ENCODE peak calls at places on chromosomes 7 and 10, in six cellular contexts. One of them, this sample, is unnamed.
A peak's percentile ranks its signal among the peaks of the same experiment; 100 is the strongest.

GRCh38 chr7:116210345-116211005 is at the start of gene TES:
- DNase-seq in stomach: peak; percentile 87
- DNase-seq in transverse colon: peak; percentile 87
- DNase-seq in tibial nerve: no peak
- DNase-seq in upper lobe of left lung: peak; percentile 96
- DNase-seq in SK-N-SH: peak; percentile 97
- DNase-seq in this sample: peak; percentile 81

GRCh38 chr10:119023553-119023868 is 6.0 kb upstream of the NANOS1 start:
- DNase-seq in stomach: no peak
- DNase-seq in tibial nerve: no peak
- DNase-seq in transverse colon: no peak
- DNase-seq in SK-N-SH: no peak
- DNase-seq in upper lobe of left lung: no peak
- DNase-seq in this sample: no peak

GRCh38 chr10:49751636-49752510 is 10.2 kb downstream of the OGDHL start:
- DNase-seq in tibial nerve: no peak
- DNase-seq in SK-N-SH: no peak
- DNase-seq in upper lobe of left lung: no peak
- DNase-seq in stomach: peak; percentile 18
- DNase-seq in transverse colon: no peak
- DNase-seq in this sample: no peak

GRCh38 chr10:74099836-74100235 is 50.8 kb downstream of the AP3M1 start:
- DNase-seq in tibial nerve: no peak
- DNase-seq in upper lobe of left lung: no peak
- DNase-seq in stomach: no peak
- DNase-seq in SK-N-SH: no peak
- DNase-seq in transverse colon: no peak
- DNase-seq in this sample: no peak

GRCh38 chr10:10758306-10758705 is 259.4 kb upstream of the CELF2 start:
- DNase-seq in tibial nerve: no peak
- DNase-seq in transverse colon: no peak
- DNase-seq in stomach: no peak
- DNase-seq in SK-N-SH: no peak
- DNase-seq in upper lobe of left lung: no peak
- DNase-seq in this sample: no peak

GRCh38 chr10:90920986-90921643 is at the start of gene ANKRD1:
- DNase-seq in tibial nerve: no peak
- DNase-seq in transverse colon: no peak
- DNase-seq in SK-N-SH: no peak
- DNase-seq in stomach: no peak
- DNase-seq in upper lobe of left lung: no peak
- DNase-seq in this sample: no peak

GRCh38 chr10:3828404-3829192 is 43.6 kb upstream of the KLF6 start:
- DNase-seq in SK-N-SH: no peak
- DNase-seq in transverse colon: no peak
- DNase-seq in upper lobe of left lung: no peak
- DNase-seq in stomach: no peak
- DNase-seq in tibial nerve: no peak
- DNase-seq in this sample: peak; percentile 72

GRCh38 chr7:1925973-1926907 is 256.2 kb downstream of the ELFN1 start:
- DNase-seq in transverse colon: no peak
- DNase-seq in stomach: no peak
- DNase-seq in tibial nerve: no peak
- DNase-seq in upper lobe of left lung: no peak
- DNase-seq in SK-N-SH: no peak
- DNase-seq in this sample: no peak

GRCh38 chr10:30718877-30719268 is 89.3 kb upstream of the LYZL2 start:
- DNase-seq in stomach: no peak
- DNase-seq in transverse colon: no peak
- DNase-seq in SK-N-SH: no peak
- DNase-seq in upper lobe of left lung: no peak
- DNase-seq in tibial nerve: no peak
- DNase-seq in this sample: no peak

GRCh38 chr7:132508724-132509348 is 67.4 kb downstream of the PLXNA4 start:
- DNase-seq in transverse colon: no peak
- DNase-seq in tibial nerve: no peak
- DNase-seq in upper lobe of left lung: no peak
- DNase-seq in SK-N-SH: peak; percentile 68
- DNase-seq in stomach: no peak
- DNase-seq in this sample: no peak

GRCh38 chr7:28069788-28070187 is 110.8 kb downstream of the JAZF1 start:
- DNase-seq in tibial nerve: peak; percentile 42
- DNase-seq in stomach: no peak
- DNase-seq in SK-N-SH: no peak
- DNase-seq in transverse colon: peak; percentile 26
- DNase-seq in upper lobe of left lung: no peak
- DNase-seq in this sample: peak; percentile 92

GRCh38 chr7:47195641-47196040 is 386.3 kb downstream of the TNS3 start:
- DNase-seq in tibial nerve: no peak
- DNase-seq in upper lobe of left lung: peak; percentile 25
- DNase-seq in SK-N-SH: peak; percentile 34
- DNase-seq in stomach: no peak
- DNase-seq in transverse colon: no peak
- DNase-seq in this sample: no peak

GRCh38 chr7:111224354-111225231 is 133.7 kb downstream of the LRRN3 start:
- DNase-seq in upper lobe of left lung: no peak
- DNase-seq in SK-N-SH: no peak
- DNase-seq in stomach: no peak
- DNase-seq in tibial nerve: no peak
- DNase-seq in transverse colon: no peak
- DNase-seq in this sample: no peak

GRCh38 chr7:111229181-111229740 is 138.3 kb downstream of the LRRN3 start:
- DNase-seq in stomach: no peak
- DNase-seq in upper lobe of left lung: no peak
- DNase-seq in tibial nerve: no peak
- DNase-seq in SK-N-SH: no peak
- DNase-seq in transverse colon: no peak
- DNase-seq in this sample: no peak

GRCh38 chr7:111226800-111227199 is 135.9 kb downstream of the LRRN3 start:
- DNase-seq in tibial nerve: no peak
- DNase-seq in transverse colon: no peak
- DNase-seq in SK-N-SH: no peak
- DNase-seq in upper lobe of left lung: no peak
- DNase-seq in stomach: no peak
- DNase-seq in this sample: no peak

GRCh38 chr7:111223802-111224253 is 132.9 kb downstream of the LRRN3 start:
- DNase-seq in stomach: no peak
- DNase-seq in upper lobe of left lung: no peak
- DNase-seq in SK-N-SH: no peak
- DNase-seq in tibial nerve: no peak
- DNase-seq in transverse colon: no peak
- DNase-seq in this sample: no peak
- TF ChIP-seq EP300 in stomach: no peak
- TF ChIP-seq EP300 in upper lobe of left lung: no peak
- TF ChIP-seq EP300 in SK-N-SH: no peak
- TF ChIP-seq EP300 in tibial nerve: no peak
- TF ChIP-seq EP300 in transverse colon: no peak
- TF ChIP-seq EP300 in this sample: no peak

GRCh38 chr7:110065112-110065511 is 1025.8 kb upstream of the LRRN3 start:
- DNase-seq in tibial nerve: no peak
- DNase-seq in SK-N-SH: no peak
- DNase-seq in stomach: no peak
- DNase-seq in transverse colon: no peak
- DNase-seq in upper lobe of left lung: no peak
- DNase-seq in this sample: no peak
- TF ChIP-seq EP300 in tibial nerve: no peak
- TF ChIP-seq EP300 in SK-N-SH: no peak
- TF ChIP-seq EP300 in stomach: no peak
- TF ChIP-seq EP300 in transverse colon: no peak
- TF ChIP-seq EP300 in upper lobe of left lung: no peak
- TF ChIP-seq EP300 in this sample: no peak

GRCh38 chr7:100510437-100511239 is 26.9 kb downstream of the NYAP1 start:
- DNase-seq in tibial nerve: no peak
- DNase-seq in SK-N-SH: no peak
- DNase-seq in stomach: no peak
- DNase-seq in upper lobe of left lung: no peak
- DNase-seq in transverse colon: no peak
- DNase-seq in this sample: no peak

GRCh38 chr7:100503350-100503735 is 19.6 kb downstream of the NYAP1 start:
- DNase-seq in stomach: no peak
- DNase-seq in SK-N-SH: no peak
- DNase-seq in tibial nerve: no peak
- DNase-seq in transverse colon: no peak
- DNase-seq in upper lobe of left lung: no peak
- DNase-seq in this sample: no peak

GRCh38 chr7:100504887-100505611 is 21.3 kb downstream of the NYAP1 start:
- DNase-seq in upper lobe of left lung: no peak
- DNase-seq in transverse colon: no peak
- DNase-seq in tibial nerve: no peak
- DNase-seq in SK-N-SH: no peak
- DNase-seq in stomach: no peak
- DNase-seq in this sample: no peak

GRCh38 chr7:100509213-100509612 is 25.5 kb downstream of the NYAP1 start:
- DNase-seq in transverse colon: no peak
- DNase-seq in SK-N-SH: no peak
- DNase-seq in upper lobe of left lung: no peak
- DNase-seq in tibial nerve: no peak
- DNase-seq in stomach: no peak
- DNase-seq in this sample: peak; percentile 77

GRCh38 chr7:100506356-100506930 is 22.7 kb downstream of the NYAP1 start:
- DNase-seq in transverse colon: no peak
- DNase-seq in tibial nerve: no peak
- DNase-seq in upper lobe of left lung: no peak
- DNase-seq in stomach: no peak
- DNase-seq in SK-N-SH: peak; percentile 41
- DNase-seq in this sample: no peak
- TF ChIP-seq EP300 in transverse colon: no peak
- TF ChIP-seq EP300 in tibial nerve: no peak
- TF ChIP-seq EP300 in upper lobe of left lung: no peak
- TF ChIP-seq EP300 in stomach: no peak
- TF ChIP-seq EP300 in SK-N-SH: no peak
- TF ChIP-seq EP300 in this sample: no peak

DNA sequence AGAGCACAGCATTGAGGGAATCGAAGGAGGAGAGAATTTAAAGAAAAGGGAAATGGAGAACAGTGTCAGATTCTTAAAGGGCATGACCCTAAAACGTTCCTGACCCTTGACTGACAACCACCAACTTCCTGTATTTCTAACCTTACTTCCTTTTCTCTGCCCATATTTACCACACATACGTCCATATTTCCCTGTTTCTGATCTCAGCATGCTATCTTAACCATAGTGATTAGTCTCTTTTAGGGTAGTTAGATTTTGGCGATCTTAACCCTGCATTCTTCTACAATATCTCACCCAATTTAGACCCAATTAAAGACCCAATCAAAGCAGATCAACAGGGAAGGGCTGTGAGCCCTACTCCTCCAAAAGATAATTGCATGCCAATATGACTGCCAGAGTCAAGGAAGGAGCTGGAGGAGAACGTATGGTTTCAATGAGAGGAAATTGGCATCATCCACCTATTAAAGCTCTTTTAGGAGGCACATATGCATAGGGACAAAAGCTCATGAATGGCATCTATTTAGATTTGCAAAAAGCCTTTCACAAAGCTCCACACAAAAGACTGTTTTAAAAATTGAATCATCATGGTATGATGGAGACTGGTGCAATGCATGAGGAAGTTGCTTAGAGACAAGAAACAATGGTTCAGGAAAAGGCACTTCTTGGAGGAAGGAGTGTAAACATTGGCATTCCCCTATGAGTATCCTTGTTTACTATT is 49.0 kb upstream of the ARHGAP12 start:
- DNase-seq in stomach: no peak
- DNase-seq in tibial nerve: no peak
- DNase-seq in SK-N-SH: no peak
- DNase-seq in transverse colon: no peak
- DNase-seq in upper lobe of left lung: no peak
- DNase-seq in this sample: no peak
- TF ChIP-seq EP300 in stomach: no peak
- TF ChIP-seq EP300 in tibial nerve: no peak
- TF ChIP-seq EP300 in SK-N-SH: no peak
- TF ChIP-seq EP300 in transverse colon: no peak
- TF ChIP-seq EP300 in upper lobe of left lung: no peak
- TF ChIP-seq EP300 in this sample: no peak

GRCh38 chr10:104711167-104711765 is 70.2 kb downstream of the SORCS3 start:
- DNase-seq in upper lobe of left lung: no peak
- DNase-seq in SK-N-SH: no peak
- DNase-seq in transverse colon: no peak
- DNase-seq in stomach: no peak
- DNase-seq in tibial nerve: no peak
- DNase-seq in this sample: no peak

GRCh38 chr10:104706886-104707285 is 65.8 kb downstream of the SORCS3 start:
- DNase-seq in stomach: no peak
- DNase-seq in upper lobe of left lung: no peak
- DNase-seq in transverse colon: no peak
- DNase-seq in SK-N-SH: no peak
- DNase-seq in tibial nerve: no peak
- DNase-seq in this sample: no peak

DNA sequence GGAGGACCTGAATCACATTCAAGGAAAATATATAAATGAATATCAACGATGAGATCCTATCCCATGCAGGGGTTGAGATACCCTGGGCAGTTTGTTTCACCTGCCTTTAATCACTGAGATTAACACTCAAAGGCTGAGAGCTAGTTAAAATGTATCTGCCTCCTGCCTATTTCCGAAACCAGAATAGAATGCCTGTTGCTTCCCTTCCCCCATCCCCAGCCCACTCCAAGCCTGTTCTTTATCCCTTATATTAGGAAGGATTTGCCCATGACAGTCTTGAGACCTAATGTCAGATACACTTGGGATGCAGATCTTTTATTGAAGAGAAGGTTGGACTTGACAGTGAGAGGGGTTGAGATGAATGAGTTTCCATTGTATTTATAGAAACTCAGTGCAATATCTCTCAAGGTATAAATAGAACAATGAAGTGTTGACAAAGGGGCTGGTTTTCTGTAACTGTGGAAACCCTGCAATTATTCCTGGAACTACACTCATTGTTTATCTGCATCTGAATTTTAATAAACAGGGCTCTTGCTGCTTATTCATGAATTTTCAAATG is 66.6 kb downstream of the SORCS3 start:
- DNase-seq in SK-N-SH: no peak
- DNase-seq in transverse colon: no peak
- DNase-seq in stomach: no peak
- DNase-seq in tibial nerve: no peak
- DNase-seq in upper lobe of left lung: no peak
- DNase-seq in this sample: no peak
- TF ChIP-seq EP300 in SK-N-SH: no peak
- TF ChIP-seq EP300 in transverse colon: no peak
- TF ChIP-seq EP300 in stomach: no peak
- TF ChIP-seq EP300 in tibial nerve: no peak
- TF ChIP-seq EP300 in upper lobe of left lung: no peak
- TF ChIP-seq EP300 in this sample: no peak

This sample was measured in sigmoid colon.